ENCODE peak calls at places on chromosomes 16 and 17, in eight cellular contexts. Q is GM23248, Y is head of caudate nucleus, K is mesendoderm, M is EL, G is HTR-8/SVneo, N is non-pigmented ciliary epithelial cell, D is PC-9. L is an unnamed sample.

GRCh38 chr17:44331249-44331760 is 6.7 kb upstream of the SLC25A39 start:
- DNase-seq in Q (peak), Y (peak), K (peak), M (peak), G (peak), N (no peak), D (peak), L (peak)

GRCh38 chr16:85208643-85209520 is 96.6 kb upstream of the CIBAR2 start:
- DNase-seq in Q (no peak), Y (no peak), K (no peak), M (no peak), G (no peak), N (no peak), D (no peak), L (no peak)

GRCh38 chr17:78500806-78501205 is 76.4 kb downstream of the DNAH17 start:
- DNase-seq in Q (no peak), Y (no peak), K (no peak), M (no peak), G (no peak), N (no peak), D (no peak), L (no peak)

GRCh38 chr17:42142371-42142896 is 12.4 kb downstream of the RAB5C start:
- DNase-seq in Q (peak), Y (peak), K (no peak), M (peak), G (peak), N (peak), D (no peak), L (no peak)

GRCh38 chr16:49776085-49776501 is 79.8 kb downstream of the ZNF423 start:
- DNase-seq in Q (no peak), Y (no peak), K (peak), M (no peak), G (no peak), N (no peak), D (no peak), L (no peak)

GRCh38 chr16:13178318-13178717 is 276.9 kb downstream of the SHISA9 start:
- DNase-seq in Q (no peak), Y (no peak), K (no peak), M (no peak), G (no peak), N (no peak), D (no peak), L (no peak)

GRCh38 chr16:54116126-54116525 is 170.5 kb downstream of the IRX3 start:
- DNase-seq in Q (no peak), Y (no peak), K (no peak), M (no peak), G (no peak), N (no peak), D (no peak), L (no peak)

GRCh38 chr16:19001788-19002187 is 18.1 kb downstream of the TMC7 start:
- DNase-seq in Q (peak), Y (no peak), K (no peak), M (peak), G (no peak), N (no peak), D (no peak), L (no peak)

GRCh38 chr17:66304304-66305174 is 2.1 kb downstream of the PRKCA start:
- DNase-seq in Q (peak), Y (no peak), K (peak), M (peak), G (peak), N (no peak), D (peak), L (no peak)

GRCh38 chr17:14744716-14745115 is 443.8 kb downstream of the HS3ST3B1 start:
- DNase-seq in Q (peak), Y (no peak), K (no peak), M (no peak), G (no peak), N (no peak), D (no peak), L (no peak)

GRCh38 chr16:85361441-85362118 is 249.3 kb upstream of the CIBAR2 start:
- DNase-seq in Q (no peak), Y (no peak), K (no peak), M (no peak), G (no peak), N (no peak), D (no peak), L (no peak)

GRCh38 chr16:63618896-63619295 is 1503.0 kb downstream of the CDH11 start:
- DNase-seq in Q (no peak), Y (no peak), K (no peak), M (no peak), G (no peak), N (no peak), D (no peak), L (no peak)

GRCh38 chr17:79941088-79942010 is 94.3 kb downstream of the TBC1D16 start:
- DNase-seq in Q (no peak), Y (no peak), K (no peak), M (no peak), G (no peak), N (no peak), D (no peak), L (no peak)

GRCh38 chr17:4101127-4101798 is 41.6 kb downstream of the ZZEF1 start:
- DNase-seq in Q (no peak), Y (no peak), K (peak), M (no peak), G (no peak), N (peak), D (peak), L (no peak)

GRCh38 chr17:80599546-80600305 is 55.1 kb downstream of the RPTOR start:
- DNase-seq in Q (peak), Y (no peak), K (no peak), M (no peak), G (no peak), N (no peak), D (no peak), L (no peak)

GRCh38 chr17:65987988-65988387 is 203.9 kb downstream of the CEP112 start:
- DNase-seq in Q (peak), Y (no peak), K (peak), M (peak), G (peak), N (peak), D (peak), L (no peak)

GRCh38 chr16:69924777-69925191 is 26.4 kb upstream of the CLEC18A start:
- DNase-seq in Q (peak), Y (no peak), K (peak), M (peak), G (peak), N (peak), D (no peak), L (no peak)

GRCh38 chr17:76683011-76683755 is 27.6 kb downstream of the MXRA7 start:
- DNase-seq in Q (no peak), Y (no peak), K (peak), M (no peak), G (no peak), N (no peak), D (no peak), L (no peak)

GRCh38 chr17:27456681-27457404 is 595 bp downstream of the KSR1 start:
- DNase-seq in Q (peak), Y (no peak), K (no peak), M (no peak), G (no peak), N (no peak), D (no peak), L (no peak)

GRCh38 chr17:50187741-50188520 is 13.5 kb downstream of the COL1A1 start:
- DNase-seq in Q (peak), Y (no peak), K (no peak), M (peak), G (no peak), N (no peak), D (no peak), L (no peak)

GRCh38 chr16:3195975-3196374 is 8.0 kb downstream of the OR1F1 start:
- DNase-seq in Q (no peak), Y (no peak), K (peak), M (peak), G (no peak), N (no peak), D (no peak), L (no peak)

GRCh38 chr16:30377050-30377811 is 2.6 kb downstream of the MYL11 start:
- DNase-seq in Q (no peak), Y (no peak), K (peak), M (no peak), G (no peak), N (no peak), D (no peak), L (no peak)

GRCh38 chr16:50372611-50373344 is 4.0 kb upstream of the BRD7 start:
- DNase-seq in Q (peak), Y (no peak), K (no peak), M (peak), G (no peak), N (no peak), D (no peak), L (no peak)

GRCh38 chr16:1066584-1067172 is 5.9 kb upstream of the SSTR5 start:
- DNase-seq in Q (no peak), Y (no peak), K (no peak), M (no peak), G (no peak), N (no peak), D (no peak), L (peak)

GRCh38 chr17:73189417-73190099 is 3.3 kb upstream of the COG1 start:
- DNase-seq in Q (peak), Y (no peak), K (peak), M (peak), G (peak), N (peak), D (peak), L (no peak)

GRCh38 chr17:58412910-58413630 is 4.3 kb downstream of the RNF43 start:
- DNase-seq in Q (no peak), Y (no peak), K (no peak), M (no peak), G (no peak), N (no peak), D (no peak), L (no peak)

GRCh38 chr16:22216191-22216831 is 10.2 kb downstream of the EEF2K start:
- DNase-seq in Q (peak), Y (no peak), K (no peak), M (peak), G (no peak), N (no peak), D (no peak), L (no peak)

GRCh38 chr17:5562661-5563360 is 21.5 kb downstream of the NLRP1 start:
- DNase-seq in Q (no peak), Y (no peak), K (no peak), M (no peak), G (no peak), N (no peak), D (no peak), L (no peak)

GRCh38 chr17:46930083-46930482 is 7.1 kb downstream of the GOSR2 start:
- DNase-seq in Q (no peak), Y (no peak), K (no peak), M (no peak), G (no peak), N (no peak), D (no peak), L (no peak)

GRCh38 chr17:56142325-56142724 is 10.9 kb upstream of the ANKFN1 start:
- DNase-seq in Q (peak), Y (no peak), K (no peak), M (peak), G (no peak), N (peak), D (no peak), L (no peak)

GRCh38 chr17:31674305-31674704 is 184.7 kb downstream of the COPRS start:
- DNase-seq in Q (peak), Y (no peak), K (no peak), M (peak), G (peak), N (no peak), D (peak), L (no peak)

GRCh38 chr16:85602831-85603755 is 10.0 kb upstream of the GSE1 start:
- DNase-seq in Q (no peak), Y (no peak), K (no peak), M (no peak), G (no peak), N (no peak), D (peak), L (no peak)